ENCODE peak calls at places on chromosomes 12 and 14, in eight cellular contexts. L is left lung, I is astrocyte of the spinal cord, A is vagina, X is type B pancreatic cell, H is GM13976, O is endothelial cell, N is GM13977. Z is an unnamed sample.

GRCh38 chr14:35669782-35670181 is 135.8 kb downstream of the INSM2 start:
- DNase-seq in L (no peak), I (peak), A (no peak), X (no peak), H (peak), O (no peak), N (no peak), Z (no peak)

GRCh38 chr14:94521375-94522114 is 12.3 kb upstream of the SERPINA12 start:
- DNase-seq in L (no peak), I (no peak), A (no peak), X (no peak), H (no peak), O (no peak), N (no peak), Z (no peak)

GRCh38 chr12:71626768-71627167 is 36.9 kb downstream of the ZFC3H1 start:
- DNase-seq in L (no peak), I (peak), A (no peak), X (no peak), H (no peak), O (no peak), N (no peak), Z (no peak)

GRCh38 chr14:87869619-87870583 is 123.1 kb downstream of the GALC start:
- DNase-seq in L (no peak), I (peak), A (no peak), X (no peak), H (peak), O (no peak), N (peak), Z (peak)

GRCh38 chr12:67764946-67765619 is 116.5 kb downstream of the DYRK2 start:
- DNase-seq in L (no peak), I (no peak), A (no peak), X (no peak), H (no peak), O (no peak), N (no peak), Z (no peak)

GRCh38 chr12:124463341-124463861 is 104.0 kb downstream of the NCOR2 start:
- DNase-seq in L (peak), I (no peak), A (no peak), X (no peak), H (no peak), O (no peak), N (no peak), Z (no peak)

GRCh38 chr12:27899151-27899661 is 73.3 kb downstream of the PTHLH start:
- DNase-seq in L (no peak), I (peak), A (no peak), X (no peak), H (no peak), O (no peak), N (no peak), Z (no peak)

GRCh38 chr14:100406505-100407131 is 83.5 kb downstream of the SLC25A47 start:
- DNase-seq in L (peak), I (peak), A (no peak), X (no peak), H (no peak), O (no peak), N (no peak), Z (no peak)

GRCh38 chr14:76501156-76501555 is 125.2 kb downstream of the ESRRB start:
- DNase-seq in L (no peak), I (no peak), A (no peak), X (no peak), H (no peak), O (no peak), N (no peak), Z (no peak)

GRCh38 chr12:26987634-26988424 is 26.4 kb downstream of the TM7SF3 start:
- DNase-seq in L (no peak), I (no peak), A (no peak), X (no peak), H (peak), O (no peak), N (no peak), Z (no peak)

GRCh38 chr12:76080729-76081415 is 3.6 kb downstream of the NAP1L1 start:
- DNase-seq in L (no peak), I (no peak), A (no peak), X (no peak), H (no peak), O (peak), N (no peak), Z (no peak)

GRCh38 chr12:117472983-117473382 is 111.6 kb upstream of the NOS1 start:
- DNase-seq in L (no peak), I (no peak), A (no peak), X (no peak), H (no peak), O (peak), N (no peak), Z (no peak)

GRCh38 chr14:80364274-80364673 is 153.0 kb upstream of the DIO2 start:
- DNase-seq in L (no peak), I (peak), A (no peak), X (no peak), H (no peak), O (no peak), N (peak), Z (peak)

GRCh38 chr12:62934799-62935674 is at the start of gene PPM1H:
- DNase-seq in L (peak), I (peak), A (no peak), X (peak), H (peak), O (peak), N (peak), Z (peak)
- TF ChIP-seq CTCF in L (peak), I (peak), A (no peak), X (peak), H (no peak), O (peak), N (peak), Z (no peak)

DNA sequence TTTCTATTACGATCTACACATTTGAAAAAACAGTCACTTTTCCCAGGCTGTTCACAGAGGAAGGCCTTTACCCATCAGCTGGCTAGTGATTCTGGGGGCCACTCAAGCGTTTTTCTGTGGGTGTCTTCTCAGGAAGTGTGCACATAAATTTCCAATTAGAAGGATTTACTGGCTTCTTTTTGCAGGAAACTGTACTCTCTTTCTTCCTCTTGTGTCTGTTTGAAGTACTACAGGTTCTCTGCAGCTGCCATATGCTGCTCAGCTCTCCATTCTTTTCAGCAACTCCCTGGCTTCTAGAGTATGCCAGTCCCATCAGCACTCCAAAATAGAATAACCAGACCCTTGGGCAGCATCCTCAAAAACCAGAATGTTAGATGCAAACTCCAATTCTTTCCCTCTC is 110.4 kb upstream of the NAV3 start:
- DNase-seq in L (no peak), I (no peak), A (no peak), X (no peak), H (no peak), O (no peak), N (no peak), Z (no peak)
- TF ChIP-seq CTCF in L (no peak), I (no peak), A (no peak), X (peak), H (no peak), O (no peak), N (no peak), Z (no peak)

DNA sequence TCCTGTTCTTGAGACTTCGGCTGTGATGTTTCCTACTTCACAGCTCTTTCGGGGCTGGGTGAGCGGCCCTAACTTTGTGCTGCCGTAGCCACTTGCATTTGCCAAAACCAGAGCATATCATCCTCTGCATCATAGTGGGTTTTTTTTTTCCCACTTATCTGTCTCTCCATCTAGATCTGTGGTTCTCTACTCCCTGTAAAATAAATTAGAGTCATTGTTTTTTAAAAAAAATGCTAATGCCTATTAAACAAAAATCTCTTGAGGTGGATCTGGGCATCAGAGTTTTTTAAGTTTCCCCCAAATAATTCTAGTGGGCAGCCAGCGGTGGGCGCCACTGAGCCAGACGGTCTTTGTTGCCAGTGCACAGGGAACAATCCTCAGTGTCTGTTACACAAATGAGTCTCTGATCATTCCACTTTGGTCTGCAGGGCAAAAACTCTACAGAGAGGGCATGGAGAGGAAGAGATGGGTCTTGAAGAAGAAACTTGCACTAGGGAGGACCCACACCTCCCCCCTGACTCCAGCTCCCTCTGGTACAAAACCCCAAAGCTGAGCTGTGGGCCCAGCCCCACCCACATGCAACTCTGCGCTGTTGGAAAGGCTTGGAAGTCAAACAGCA is 62.4 kb upstream of the BCL2L14 start:
- DNase-seq in L (no peak), I (no peak), A (no peak), X (no peak), H (no peak), O (no peak), N (no peak), Z (no peak)
- TF ChIP-seq CTCF in L (no peak), I (peak), A (no peak), X (peak), H (peak), O (peak), N (peak), Z (peak)

GRCh38 chr12:31005256-31005943 is 68.3 kb upstream of the DDX11 start:
- DNase-seq in L (no peak), I (no peak), A (no peak), X (no peak), H (no peak), O (no peak), N (no peak), Z (no peak)

GRCh38 chr12:31003861-31004640 is 69.6 kb upstream of the DDX11 start:
- DNase-seq in L (no peak), I (no peak), A (no peak), X (no peak), H (no peak), O (no peak), N (no peak), Z (no peak)

GRCh38 chr12:31005944-31006361 is 67.7 kb upstream of the DDX11 start:
- DNase-seq in L (no peak), I (peak), A (no peak), X (no peak), H (no peak), O (no peak), N (no peak), Z (no peak)

GRCh38 chr12:31002999-31003398 is 70.7 kb upstream of the DDX11 start:
- DNase-seq in L (no peak), I (no peak), A (no peak), X (no peak), H (no peak), O (no peak), N (no peak), Z (no peak)

GRCh38 chr12:31004666-31005065 is 69.0 kb upstream of the DDX11 start:
- DNase-seq in L (no peak), I (no peak), A (no peak), X (no peak), H (no peak), O (no peak), N (no peak), Z (no peak)
- TF ChIP-seq CTCF in L (no peak), I (no peak), A (no peak), X (no peak), H (no peak), O (no peak), N (no peak), Z (no peak)